ENCODE peak calls at places on chromosomes 1 and 21, in nine cellular contexts. C is H7, G is retinal pigment epithelial cell, K is IMR-90, Z is HL-60, J is BE2C, T is AG09309, Y is PC-3, X is dorsolateral prefrontal cortex. H is an unnamed sample.

GRCh38 chr1:19011832-19012231 is 55.4 kb upstream of the IFFO2 start:
- DNase-seq in C (no peak), G (no peak), K (no peak), Z (no peak), J (no peak), T (no peak), Y (peak; percentile 44), X (no peak), H (no peak)

GRCh38 chr1:68131261-68131660 is 80.8 kb upstream of the DIRAS3 start:
- DNase-seq in C (no peak), G (no peak), K (no peak), Z (no peak), J (no peak), T (no peak), Y (no peak), X (no peak), H (no peak)

GRCh38 chr21:37974081-37974480 is 57.8 kb upstream of the KCNJ6 start:
- DNase-seq in C (no peak), G (no peak), K (peak; percentile 1), Z (no peak), J (no peak), T (no peak), Y (peak; percentile 73), X (no peak), H (no peak)

GRCh38 chr1:50305808-50306207 is 117.4 kb downstream of the DMRTA2 start:
- DNase-seq in C (no peak), G (no peak), K (no peak), Z (no peak), J (peak; percentile 48), T (no peak), Y (no peak), X (no peak), H (no peak)

GRCh38 chr1:117928881-117929339 is 511 bp downstream of the GDAP2 start:
- DNase-seq in C (peak; percentile 60), G (peak; percentile 34), K (peak; percentile 63), Z (peak; percentile 73), J (peak; percentile 62), T (no peak), Y (peak; percentile 68), X (peak; percentile 51), H (peak; percentile 65)

GRCh38 chr1:9655836-9656235 is 4.3 kb downstream of the PIK3CD start:
- DNase-seq in C (no peak), G (no peak), K (no peak), Z (no peak), J (no peak), T (no peak), Y (no peak), X (no peak), H (peak; percentile 55)

GRCh38 chr1:213014642-213015041 is 1.0 kb downstream of the ANGEL2 start:
- DNase-seq in C (peak; percentile 22), G (peak; percentile 7), K (peak; percentile 13), Z (peak; percentile 59), J (peak; percentile 8), T (no peak), Y (no peak), X (no peak), H (peak; percentile 12)

GRCh38 chr1:219476716-219477115 is 136.2 kb downstream of the ZC3H11B start:
- DNase-seq in C (no peak), G (no peak), K (no peak), Z (no peak), J (no peak), T (no peak), Y (no peak), X (no peak), H (no peak)

GRCh38 chr1:209413062-209413461 is 170.5 kb upstream of the CAMK1G start:
- DNase-seq in C (no peak), G (no peak), K (no peak), Z (no peak), J (no peak), T (no peak), Y (no peak), X (no peak), H (no peak)

GRCh38 chr1:31795801-31796621 is 19.8 kb downstream of the SPOCD1 start:
- DNase-seq in C (peak; percentile 9), G (peak; percentile 63), K (peak; percentile 87), Z (no peak), J (peak; percentile 70), T (no peak), Y (peak; percentile 39), X (peak; percentile 77), H (no peak)

GRCh38 chr1:184555665-184556641 is 169.1 kb downstream of the C1orf21 start:
- DNase-seq in C (no peak), G (no peak), K (no peak), Z (no peak), J (peak; percentile 63), T (no peak), Y (peak; percentile 57), X (no peak), H (no peak)

GRCh38 chr1:185733818-185734709 is at the start of gene HMCN1:
- DNase-seq in C (peak; percentile 86), G (no peak), K (peak; percentile 65), Z (peak; percentile 7), J (peak; percentile 30), T (no peak), Y (peak; percentile 47), X (peak; percentile 46), H (peak; percentile 2)

GRCh38 chr21:43782741-43783700 is 6.4 kb upstream of the RRP1 start:
- DNase-seq in C (no peak), G (no peak), K (no peak), Z (peak; percentile 76), J (no peak), T (no peak), Y (peak; percentile 86), X (no peak), H (no peak)

GRCh38 chr1:30023300-30024022 is 699.9 kb downstream of the MATN1 start:
- DNase-seq in C (no peak), G (no peak), K (no peak), Z (no peak), J (no peak), T (no peak), Y (no peak), X (no peak), H (no peak)

GRCh38 chr1:113871597-113872113 is at the start of gene PTPN22:
- DNase-seq in C (no peak), G (no peak), K (peak; percentile 83), Z (peak; percentile 95), J (no peak), T (no peak), Y (peak; percentile 57), X (no peak), H (peak; percentile 94)

GRCh38 chr1:5711956-5712645 is 280.1 kb downstream of the NPHP4 start:
- DNase-seq in C (no peak), G (no peak), K (no peak), Z (no peak), J (no peak), T (no peak), Y (no peak), X (no peak), H (no peak)

GRCh38 chr1:5709976-5710375 is 282.2 kb downstream of the NPHP4 start:
- DNase-seq in C (no peak), G (no peak), K (no peak), Z (peak; percentile 27), J (no peak), T (no peak), Y (no peak), X (peak; percentile 3), H (no peak)

GRCh38 chr1:5709461-5709860 is 282.8 kb downstream of the NPHP4 start:
- DNase-seq in C (no peak), G (no peak), K (no peak), Z (no peak), J (no peak), T (no peak), Y (no peak), X (no peak), H (no peak)

GRCh38 chr1:5713101-5713820 is 279.0 kb downstream of the NPHP4 start:
- DNase-seq in C (no peak), G (no peak), K (no peak), Z (no peak), J (no peak), T (no peak), Y (no peak), X (no peak), H (no peak)

GRCh38 chr1:5711079-5711478 is 281.1 kb downstream of the NPHP4 start:
- DNase-seq in C (no peak), G (no peak), K (no peak), Z (no peak), J (no peak), T (no peak), Y (no peak), X (peak; percentile 33), H (no peak)
- H3K4me3 ChIP-seq in C (no peak overlapping the region), G (no peak overlapping the region), K (no peak overlapping the region), Z (no peak overlapping the region), J (no peak overlapping the region), T (no peak overlapping the region), Y (no peak overlapping the region), X (no peak overlapping the region), H (no peak overlapping the region)

GRCh38 chr1:21292503-21292990 is 2.3 kb upstream of the ECE1 start:
- DNase-seq in C (no peak), G (no peak), K (no peak), Z (no peak), J (no peak), T (no peak), Y (no peak), X (no peak), H (no peak)
- H3K4me3 ChIP-seq in C (no peak overlapping the region), G (no peak overlapping the region), K (no peak overlapping the region), Z (no peak overlapping the region), J (no peak overlapping the region), T (no peak overlapping the region), Y (no peak overlapping the region), X (no peak overlapping the region), H (peak overlapping the region; percentile 51)

GRCh38 chr1:15730936-15731335 is 5.1 kb upstream of the SLC25A34 start:
- DNase-seq in C (no peak), G (no peak), K (no peak), Z (no peak), J (no peak), T (no peak), Y (no peak), X (no peak), H (no peak)
- H3K4me3 ChIP-seq in C (no peak overlapping the region), G (no peak overlapping the region), K (no peak overlapping the region), Z (no peak overlapping the region), J (no peak overlapping the region), T (no peak overlapping the region), Y (no peak overlapping the region), X (no peak overlapping the region), H (no peak overlapping the region)

GRCh38 chr1:10935724-10936123 is 76.7 kb upstream of the TARDBP start:
- DNase-seq in C (no peak), G (no peak), K (no peak), Z (no peak), J (no peak), T (no peak), Y (no peak), X (no peak), H (no peak)

GRCh38 chr1:10934150-10934818 is 78.2 kb upstream of the TARDBP start:
- DNase-seq in C (peak; percentile 79), G (no peak), K (no peak), Z (no peak), J (no peak), T (no peak), Y (no peak), X (no peak), H (no peak)

GRCh38 chr1:10932088-10932487 is 80.4 kb upstream of the TARDBP start:
- DNase-seq in C (no peak), G (no peak), K (no peak), Z (peak; percentile 40), J (no peak), T (no peak), Y (no peak), X (no peak), H (peak; percentile 73)

GRCh38 chr1:10936998-10937901 is 75.2 kb upstream of the TARDBP start:
- DNase-seq in C (peak; percentile 80), G (no peak), K (no peak), Z (no peak), J (no peak), T (no peak), Y (no peak), X (no peak), H (no peak)

GRCh38 chr1:10935241-10935640 is 77.2 kb upstream of the TARDBP start:
- DNase-seq in C (peak; percentile 54), G (no peak), K (no peak), Z (no peak), J (no peak), T (no peak), Y (no peak), X (no peak), H (no peak)
- H3K4me3 ChIP-seq in C (no peak overlapping the region), G (no peak overlapping the region), K (no peak overlapping the region), Z (no peak overlapping the region), J (no peak overlapping the region), T (no peak overlapping the region), Y (no peak overlapping the region), X (no peak overlapping the region), H (no peak overlapping the region)